ENCODE peak calls at places on chromosomes 3 and 15, in seven cellular contexts. W, V, X, M, L, G and K are unnamed samples.

GRCh38 chr15:23503546-23503945 is 56.5 kb upstream of the GOLGA6L2 start:
- DNase-seq in W (peak; percentile 8), V (no peak), X (no peak), M (no peak), L (no peak), G (no peak), K (no peak)

GRCh38 chr15:35289029-35289617 is 204.0 kb upstream of the NANOGP8 start:
- DNase-seq in W (peak; percentile 79), V (peak; percentile 59), X (no peak), M (peak; percentile 82), L (peak; percentile 44), G (no peak), K (peak; percentile 13)

GRCh38 chr3:49017978-49018706 is at the start of gene DALRD3:
- DNase-seq in W (peak; percentile 92), V (no peak), X (peak; percentile 18), M (peak; percentile 64), L (peak; percentile 72), G (peak; percentile 84), K (no peak)

GRCh38 chr3:110750201-110750600 is 321.4 kb upstream of the NECTIN3 start:
- DNase-seq in W (no peak), V (no peak), X (no peak), M (no peak), L (no peak), G (no peak), K (no peak)

GRCh38 chr3:47128110-47128509 is 35.8 kb downstream of the SETD2 start:
- DNase-seq in W (no peak), V (no peak), X (no peak), M (no peak), L (no peak), G (no peak), K (no peak)

GRCh38 chr3:46561951-46562350 is 4.2 kb downstream of the LRRC2 start:
- DNase-seq in W (no peak), V (no peak), X (no peak), M (no peak), L (no peak), G (no peak), K (no peak)

GRCh38 chr3:150721285-150722130 is 17.8 kb upstream of the ERICH6 start:
- DNase-seq in W (peak; percentile 87), V (peak; percentile 32), X (no peak), M (peak; percentile 77), L (peak; percentile 67), G (no peak), K (peak; percentile 52)

GRCh38 chr15:77519540-77519939 is 98.9 kb downstream of the HMG20A start:
- DNase-seq in W (no peak), V (no peak), X (no peak), M (no peak), L (peak; percentile 39), G (no peak), K (no peak)

GRCh38 chr3:195057716-195058115 is 213.2 kb downstream of the XXYLT1 start:
- DNase-seq in W (no peak), V (no peak), X (no peak), M (no peak), L (no peak), G (no peak), K (no peak)

GRCh38 chr3:128466840-128467541 is at the start of gene DNAJB8:
- DNase-seq in W (no peak), V (no peak), X (no peak), M (no peak), L (no peak), G (no peak), K (no peak)

GRCh38 chr15:74502301-74502700 is 38.7 kb upstream of the ARID3B start:
- DNase-seq in W (peak; percentile 22), V (no peak), X (no peak), M (no peak), L (no peak), G (no peak), K (no peak)

GRCh38 chr3:196486263-196486662 is 17.3 kb downstream of the RNF168 start:
- DNase-seq in W (no peak), V (no peak), X (no peak), M (no peak), L (no peak), G (no peak), K (no peak)

GRCh38 chr3:171797873-171798272 is 12.4 kb downstream of the PLD1 start:
- DNase-seq in W (peak; percentile 13), V (no peak), X (no peak), M (no peak), L (no peak), G (no peak), K (no peak)

GRCh38 chr15:31153531-31153930 is 52.0 kb upstream of the TRPM1 start:
- DNase-seq in W (no peak), V (no peak), X (no peak), M (no peak), L (no peak), G (no peak), K (no peak)

GRCh38 chr15:91146728-91147127 is 46.7 kb downstream of the SV2B start:
- DNase-seq in W (no peak), V (no peak), X (no peak), M (no peak), L (no peak), G (no peak), K (no peak)

GRCh38 chr15:69885182-69886041 is 212.3 kb downstream of the TLE3 start:
- DNase-seq in W (no peak), V (no peak), X (no peak), M (peak; percentile 53), L (no peak), G (no peak), K (peak; percentile 55)

GRCh38 chr3:111069974-111070751 is 1.5 kb upstream of the NECTIN3 start:
- DNase-seq in W (peak; percentile 45), V (no peak), X (no peak), M (peak; percentile 18), L (no peak), G (peak; percentile 52), K (no peak)

GRCh38 chr3:169772951-169773816 is at the start of gene MYNN:
- DNase-seq in W (peak; percentile 94), V (peak; percentile 65), X (peak; percentile 79), M (peak; percentile 94), L (peak; percentile 81), G (peak; percentile 96), K (peak; percentile 82)

GRCh38 chr3:27985369-27986035 is 255.9 kb upstream of the CMC1 start:
- DNase-seq in W (no peak), V (no peak), X (no peak), M (no peak), L (no peak), G (no peak), K (no peak)

GRCh38 chr3:63991666-63992065 is 31.6 kb downstream of the PSMD6 start:
- DNase-seq in W (no peak), V (no peak), X (no peak), M (no peak), L (no peak), G (no peak), K (no peak)

DNA sequence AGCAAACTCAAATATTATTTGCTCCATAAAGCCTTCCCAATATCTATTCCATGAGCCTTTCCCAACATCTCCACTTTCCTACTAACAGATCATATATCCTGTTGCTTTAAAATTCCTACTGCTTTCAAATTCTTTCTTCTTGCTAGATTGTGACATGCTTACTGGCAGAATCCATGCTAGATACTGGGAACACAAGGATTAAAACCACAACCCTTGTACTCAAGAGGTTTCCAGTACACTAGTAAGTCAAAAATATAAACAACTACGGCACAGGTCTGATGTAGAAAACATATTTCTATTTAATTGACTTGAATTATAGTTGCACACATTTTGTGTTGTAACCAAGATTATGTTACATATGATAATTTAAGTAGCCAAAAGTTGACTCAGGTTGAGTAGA is 275.0 kb downstream of the ZBTB20 start:
- DNase-seq in W (no peak), V (no peak), X (no peak), M (peak; percentile 56), L (no peak), G (no peak), K (no peak)
- H3K4me3 ChIP-seq in W (no peak overlapping the region), V (no peak overlapping the region), X (no peak overlapping the region), M (no peak overlapping the region), L (no peak overlapping the region), G (no peak overlapping the region), K (no peak overlapping the region)

DNA sequence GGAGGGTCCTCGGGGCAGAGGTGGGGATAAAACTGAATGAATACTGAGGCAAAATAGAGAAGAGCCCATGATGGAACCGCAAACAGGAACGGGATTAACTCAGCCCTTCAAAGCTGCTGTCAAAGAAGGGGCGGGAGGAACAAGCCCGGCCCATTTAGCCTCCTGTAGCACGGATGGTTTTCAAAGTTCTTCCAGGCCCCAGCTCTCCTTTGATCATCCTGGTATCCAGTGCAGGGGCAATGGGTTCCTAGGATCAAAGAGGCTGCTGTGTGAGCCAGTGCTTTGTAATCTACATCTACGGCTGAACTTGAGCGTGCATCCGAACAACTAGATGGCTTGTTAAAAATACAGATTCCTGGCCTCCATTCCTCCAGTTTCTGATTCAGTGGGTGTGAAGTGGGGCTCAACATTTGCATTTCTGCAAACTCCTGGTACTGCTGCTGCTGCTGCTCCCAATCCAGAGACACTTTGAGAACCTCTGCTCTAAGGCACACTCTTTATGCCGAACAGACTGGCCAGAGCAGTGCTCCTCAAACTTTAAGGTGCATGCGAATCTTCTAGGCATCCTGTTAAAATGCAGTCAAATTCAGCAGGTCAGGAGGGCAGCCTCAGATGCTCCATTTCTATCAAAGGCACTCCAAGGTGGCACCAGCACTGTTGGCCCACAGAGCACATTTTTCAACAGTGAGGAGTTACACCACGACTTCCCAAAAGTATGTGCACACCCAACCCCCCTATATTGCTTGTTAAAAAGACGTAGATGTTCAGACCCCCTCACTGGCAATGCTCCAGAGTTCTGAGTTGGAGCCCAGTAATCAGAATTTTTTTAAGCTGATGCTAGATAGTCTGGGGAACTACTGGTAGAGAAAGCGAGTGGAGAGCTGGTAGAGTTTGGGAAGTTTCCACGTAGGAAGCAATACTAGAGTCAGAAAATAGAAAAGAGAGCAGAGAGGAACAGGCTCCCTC is 5.6 kb downstream of the GALNT15 start:
- DNase-seq in W (no peak), V (no peak), X (no peak), M (peak; percentile 37), L (peak; percentile 31), G (no peak), K (no peak)
- H3K4me3 ChIP-seq in W (no peak overlapping the region), V (no peak overlapping the region), X (no peak overlapping the region), M (no peak overlapping the region), L (no peak overlapping the region), G (no peak overlapping the region), K (no peak overlapping the region)

DNA sequence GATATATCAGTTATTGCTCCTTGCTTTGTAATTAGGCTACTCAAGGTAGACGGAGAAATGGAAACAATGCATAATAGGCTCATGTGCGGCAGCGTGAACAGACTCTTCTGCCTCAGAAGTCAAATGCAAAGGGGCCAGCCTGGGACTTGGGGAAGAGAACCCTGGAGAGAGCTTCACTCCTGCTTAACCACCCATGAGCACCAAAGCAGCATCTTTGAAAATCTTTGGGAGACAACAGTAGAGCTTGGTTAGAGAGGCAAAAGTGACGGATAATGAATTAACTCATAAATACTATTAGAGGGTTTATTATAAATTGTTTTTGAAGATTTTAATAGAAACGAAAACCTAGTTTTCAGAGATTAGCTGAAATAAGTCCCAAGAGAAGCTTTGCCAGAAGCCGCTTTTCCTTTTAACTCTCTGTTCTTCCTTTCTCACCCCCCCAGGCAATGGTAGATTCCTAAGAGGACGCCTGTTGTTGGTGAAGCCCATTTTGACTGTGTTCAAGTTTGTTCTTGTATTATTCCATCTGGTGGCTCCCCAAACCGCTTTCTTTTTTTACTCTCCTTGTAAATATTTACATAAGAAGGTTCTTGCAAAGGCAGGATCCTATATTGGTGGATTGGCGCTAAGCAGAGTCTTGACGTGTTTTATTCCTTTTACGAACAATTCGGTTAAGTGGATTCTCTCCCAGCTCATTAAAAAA is 196.0 kb upstream of the TPRG1 start:
- DNase-seq in W (peak; percentile 22), V (no peak), X (no peak), M (no peak), L (no peak), G (no peak), K (no peak)
- H3K4me3 ChIP-seq in W (no peak overlapping the region), V (no peak overlapping the region), X (no peak overlapping the region), M (no peak overlapping the region), L (no peak overlapping the region), G (no peak overlapping the region), K (no peak overlapping the region)

GRCh38 chr3:105401691-105402149 is 35.0 kb downstream of the ALCAM start:
- DNase-seq in W (no peak), V (no peak), X (no peak), M (no peak), L (no peak), G (no peak), K (no peak)
- H3K4me3 ChIP-seq in W (no peak overlapping the region), V (no peak overlapping the region), X (no peak overlapping the region), M (no peak overlapping the region), L (no peak overlapping the region), G (no peak overlapping the region), K (no peak overlapping the region)